ENCODE peak calls at places on chromosomes 16 and 17, in five cellular contexts. S is IMR-90; J is renal cortical epithelial cell; U is ACHN; P is activated CD4-positive, alpha-beta T cell treated with anti-CD3 and anti-CD28 coated beads, Interleukin-2, amount 50 U/mL, for 1 hour. C is an unnamed sample.

GRCh38 chr16:2022723-2023097 is 3.1 kb downstream of the NPW start:
- DNase-seq in P (no peak), U (peak; percentile 79), J (no peak), S (peak; percentile 26), C (peak; percentile 50)

GRCh38 chr17:64741038-64741641 is 79.0 kb upstream of the SMURF2 start:
- DNase-seq in P (no peak), S (peak; percentile 76), J (peak; percentile 71), U (no peak), C (no peak)

GRCh38 chr16:84246679-84247077 is 6.9 kb upstream of the KCNG4 start:
- DNase-seq in J (no peak), S (no peak), U (no peak), P (no peak), C (no peak)

GRCh38 chr17:64780096-64781012 is 118.2 kb upstream of the SMURF2 start:
- DNase-seq in U (peak; percentile 52), P (peak; percentile 80), J (peak; percentile 27), S (no peak), C (peak; percentile 81)

GRCh38 chr17:37774508-37774907 is 29.6 kb upstream of the HNF1B start:
- DNase-seq in U (no peak), P (no peak), J (peak; percentile 95), S (no peak), C (no peak)

GRCh38 chr16:18783430-18784341 is 6.4 kb downstream of the RPS15A start:
- DNase-seq in U (no peak), P (no peak), J (no peak), S (no peak), C (no peak)

GRCh38 chr17:19003966-19004600 is 481 bp downstream of the FAM83G start:
- DNase-seq in U (peak; percentile 53), S (peak; percentile 36), J (peak; percentile 15), P (peak; percentile 38), C (peak; percentile 40)

GRCh38 chr16:9042533-9042932 is 48.9 kb upstream of the HAPSTR1 start:
- DNase-seq in S (no peak), P (no peak), J (no peak), U (no peak), C (no peak)

GRCh38 chr17:3474212-3474611 is 1.6 kb upstream of the ASPA start:
- DNase-seq in U (peak; percentile 29), P (no peak), J (peak; percentile 93), S (no peak), C (no peak)

GRCh38 chr17:6070895-6071511 is 824 bp downstream of the WSCD1 start:
- DNase-seq in U (peak; percentile 44), S (no peak), P (no peak), J (peak; percentile 21), C (no peak)

GRCh38 chr16:23624092-23624491 is 17.0 kb downstream of the PALB2 start:
- DNase-seq in J (no peak), S (no peak), P (no peak), U (no peak), C (no peak)

GRCh38 chr17:32604966-32605365 is 118.2 kb downstream of the CDK5R1 start:
- DNase-seq in U (no peak), S (no peak), P (no peak), J (no peak), C (no peak)

GRCh38 chr17:55441544-55441943 is 19.9 kb upstream of the MMD start:
- DNase-seq in S (no peak), U (no peak), P (no peak), J (no peak), C (no peak)

GRCh38 chr17:21495281-21495680 is 119.1 kb downstream of the KCNJ12 start:
- DNase-seq in U (no peak), P (no peak), J (no peak), S (no peak), C (no peak)

GRCh38 chr16:79800016-79800608 is 199.6 kb upstream of the MAF start:
- DNase-seq in J (no peak), U (no peak), P (no peak), S (no peak), C (no peak)

GRCh38 chr17:66975614-66976378 is 11.3 kb downstream of the CACNG4 start:
- DNase-seq in U (peak; percentile 48), J (no peak), S (no peak), P (no peak), C (peak; percentile 77)

GRCh38 chr16:85372627-85373372 is 240.3 kb upstream of the GSE1 start:
- DNase-seq in J (peak; percentile 75), P (no peak), S (peak; percentile 85), U (peak; percentile 30), C (peak; percentile 55)

GRCh38 chr17:55625516-55625915 is 97.1 kb downstream of the TMEM100 start:
- DNase-seq in U (no peak), J (no peak), P (no peak), S (no peak), C (no peak)

GRCh38 chr16:2773188-2773968 is 3.7 kb downstream of the ELOB start:
- DNase-seq in U (no peak), S (peak; percentile 29), J (no peak), P (no peak), C (no peak)

GRCh38 chr17:47618416-47618815 is 31.3 kb upstream of the KPNB1 start:
- DNase-seq in S (peak; percentile 20), J (no peak), P (no peak), U (peak; percentile 39), C (no peak)

GRCh38 chr16:67915831-67916723 is 15.6 kb downstream of the CTRL start:
- DNase-seq in J (no peak), U (no peak), P (no peak), S (peak; percentile 24), C (no peak)

GRCh38 chr16:61050547-61050946 is 985.7 kb downstream of the CDH8 start:
- DNase-seq in S (no peak), U (no peak), J (no peak), P (no peak), C (no peak)

GRCh38 chr16:81376880-81377279 is 62.1 kb downstream of the GAN start:
- DNase-seq in J (peak; percentile 65), P (no peak), U (no peak), S (no peak), C (peak; percentile 59)

GRCh38 chr16:29899516-29900101 is at the start of gene SEZ6L2:
- DNase-seq in P (no peak), J (peak; percentile 90), U (peak; percentile 99), S (peak; percentile 86), C (peak; percentile 96)

GRCh38 chr17:64750891-64751677 is 89.0 kb upstream of the SMURF2 start:
- DNase-seq in P (no peak), J (no peak), S (no peak), U (no peak), C (no peak)

GRCh38 chr17:44522883-44523671 is 19.9 kb upstream of the GPATCH8 start:
- DNase-seq in J (peak; percentile 63), P (peak; percentile 40), U (peak; percentile 80), S (peak; percentile 61), C (peak; percentile 92)

GRCh38 chr16:27918755-27919154 is 144.8 kb downstream of the GSG1L start:
- DNase-seq in U (no peak), P (no peak), S (peak; percentile 4), J (no peak), C (no peak)

GRCh38 chr16:22006636-22007035 is 1.3 kb upstream of the MOSMO start:
- DNase-seq in U (no peak), S (no peak), J (no peak), P (no peak), C (no peak)

GRCh38 chr17:82320956-82321927 is 3.8 kb upstream of the CD7 start:
- DNase-seq in P (peak; percentile 84), S (no peak), U (peak; percentile 31), J (no peak), C (peak; percentile 72)

GRCh38 chr17:859461-860195 is 77.5 kb downstream of the MRM3 start:
- DNase-seq in P (no peak), S (peak; percentile 60), J (no peak), U (no peak), C (no peak)

GRCh38 chr17:64115043-64115698 is 14.8 kb downstream of the ERN1 start:
- DNase-seq in U (no peak), S (no peak), J (no peak), P (no peak), C (no peak)

GRCh38 chr16:56241596-56241995 is 50.3 kb downstream of the GNAO1 start:
- DNase-seq in U (no peak), P (no peak), J (peak; percentile 77), S (peak; percentile 35), C (no peak)

GRCh38 chr16:89084411-89084810 is 9.2 kb upstream of the ACSF3 start:
- DNase-seq in J (no peak), S (no peak), U (no peak), P (no peak), C (no peak)

GRCh38 chr17:14304222-14304844 is 3.5 kb downstream of the HS3ST3B1 start:
- DNase-seq in U (peak; percentile 19), J (no peak), S (no peak), P (no peak), C (no peak)

GRCh38 chr17:42679492-42680330 is 1.9 kb downstream of the CCR10 start:
- DNase-seq in S (peak; percentile 75), U (no peak), J (peak; percentile 44), P (peak; percentile 72), C (peak; percentile 95)

GRCh38 chr17:76314392-76315227 is 6.5 kb upstream of the QRICH2 start:
- DNase-seq in S (peak; percentile 63), P (no peak), U (no peak), J (peak; percentile 18), C (no peak)

GRCh38 chr16:55701442-55702319 is 45.9 kb downstream of the SLC6A2 start:
- DNase-seq in J (peak; percentile 15), U (peak; percentile 67), P (peak; percentile 6), S (peak; percentile 26), C (peak; percentile 71)

GRCh38 chr16:84176192-84177053 is 10.4 kb downstream of the TAF1C start:
- DNase-seq in U (no peak), J (no peak), S (no peak), P (no peak), C (no peak)

GRCh38 chr17:77914440-77915254 is 43.9 kb upstream of the TNRC6C start:
- DNase-seq in U (no peak), S (no peak), J (no peak), P (no peak), C (no peak)